ENCODE peak calls at places on chromosomes 3 and 15, in four cellular contexts. One of them, this sample, is unnamed. For H3K36me3, the result is how much of the 10 kb centered on the place peaks cover.

GRCh38 chr3:4829031-4829394 is 150.2 kb upstream of the BHLHE40 start:
- DNase-seq in HCT116: no peak
- DNase-seq in hepatocyte: no peak
- DNase-seq in GM23338: no peak
- DNase-seq in this sample: no peak

GRCh38 chr3:178485756-178486155 is 50.5 kb upstream of the KCNMB2 start:
- DNase-seq in HCT116: no peak
- DNase-seq in hepatocyte: no peak
- DNase-seq in GM23338: no peak
- DNase-seq in this sample: no peak

GRCh38 chr15:41791547-41791937 is 17.3 kb downstream of the MAPKBP1 start:
- DNase-seq in hepatocyte: no peak
- DNase-seq in HCT116: no peak
- DNase-seq in GM23338: no peak
- DNase-seq in this sample: no peak

GRCh38 chr3:52293491-52294319 is 6.1 kb downstream of the GLYCTK start:
- DNase-seq in GM23338: no peak
- DNase-seq in HCT116: no peak
- DNase-seq in hepatocyte: no peak
- DNase-seq in this sample: no peak

GRCh38 chr3:66195347-66195783 is 25.4 kb upstream of the SLC25A26 start:
- DNase-seq in HCT116: peak
- DNase-seq in GM23338: peak
- DNase-seq in hepatocyte: peak
- DNase-seq in this sample: peak

GRCh38 chr15:34754171-34754580 is 622 bp downstream of the GJD2 start:
- DNase-seq in GM23338: peak
- DNase-seq in HCT116: no peak
- DNase-seq in hepatocyte: no peak
- DNase-seq in this sample: peak

GRCh38 chr3:46662771-46663551 is 30.5 kb downstream of the ALS2CL start:
- DNase-seq in GM23338: no peak
- DNase-seq in HCT116: no peak
- DNase-seq in hepatocyte: peak
- DNase-seq in this sample: no peak

GRCh38 chr3:27824312-27825200 is 102.4 kb upstream of the EOMES start:
- DNase-seq in HCT116: no peak
- DNase-seq in GM23338: no peak
- DNase-seq in hepatocyte: no peak
- DNase-seq in this sample: no peak

GRCh38 chr3:142273501-142273900 is 48.1 kb upstream of the GK5 start:
- DNase-seq in HCT116: no peak
- DNase-seq in hepatocyte: no peak
- DNase-seq in GM23338: no peak
- DNase-seq in this sample: peak

GRCh38 chr15:70892002-70892911 is at the start of the genes LRRC49 and THAP10:
- DNase-seq in GM23338: peak
- DNase-seq in HCT116: peak
- DNase-seq in hepatocyte: peak
- DNase-seq in this sample: peak

GRCh38 chr15:43277901-43278300 is 11.2 kb upstream of the TGM5 start:
- DNase-seq in hepatocyte: no peak
- DNase-seq in GM23338: no peak
- DNase-seq in HCT116: no peak
- DNase-seq in this sample: no peak

GRCh38 chr15:88634449-88634848 is 4.4 kb upstream of the ISG20 start:
- DNase-seq in hepatocyte: no peak
- DNase-seq in HCT116: no peak
- DNase-seq in GM23338: no peak
- DNase-seq in this sample: no peak

GRCh38 chr3:132135628-132136333 is 101.0 kb upstream of the CPNE4 start:
- DNase-seq in HCT116: peak
- DNase-seq in hepatocyte: peak
- DNase-seq in GM23338: peak
- DNase-seq in this sample: peak

GRCh38 chr3:192207239-192207638 is 520.1 kb downstream of the FGF12 start:
- DNase-seq in GM23338: no peak
- DNase-seq in HCT116: no peak
- DNase-seq in hepatocyte: no peak
- DNase-seq in this sample: no peak

GRCh38 chr3:16171009-16171408 is 3.5 kb upstream of the GALNT15 start:
- DNase-seq in GM23338: no peak
- DNase-seq in HCT116: no peak
- DNase-seq in hepatocyte: no peak
- DNase-seq in this sample: no peak

GRCh38 chr3:126376464-126376863 is 18.2 kb upstream of the CFAP100 start:
- DNase-seq in hepatocyte: no peak
- DNase-seq in GM23338: no peak
- DNase-seq in HCT116: no peak
- DNase-seq in this sample: no peak
- H3K4me2 ChIP-seq in hepatocyte: no peak
- H3K4me2 ChIP-seq in GM23338: no peak
- H3K4me2 ChIP-seq in HCT116: no peak
- H3K4me2 ChIP-seq in this sample: no peak

DNA sequence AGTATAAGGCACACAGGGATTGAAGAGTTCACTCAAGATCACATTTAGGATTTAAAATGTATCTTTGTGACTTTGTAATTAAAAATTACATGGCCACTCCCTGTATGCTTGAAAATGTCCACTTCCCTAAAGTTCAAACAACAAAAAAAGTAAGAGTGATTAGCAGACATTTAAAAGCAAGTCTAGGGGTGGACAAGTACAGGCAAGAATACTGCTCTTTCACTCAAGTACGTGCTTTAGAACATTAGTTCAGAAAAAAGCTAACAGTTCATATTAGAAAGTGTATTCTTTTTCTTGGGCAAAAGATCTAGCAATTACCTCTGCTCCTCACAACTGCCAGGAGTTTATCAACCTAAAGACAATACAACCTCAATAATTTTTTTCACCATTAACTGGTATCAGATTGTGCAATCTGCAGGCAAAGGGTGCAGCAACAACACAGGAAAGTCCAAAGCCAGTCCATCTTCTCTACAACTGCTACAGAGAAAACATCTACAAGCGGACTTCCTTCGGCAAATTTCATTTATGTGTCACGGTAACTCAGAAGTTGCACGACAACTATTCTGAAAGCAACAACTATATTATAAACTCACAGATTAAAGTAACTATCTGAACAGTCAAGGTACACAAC is 18.1 kb downstream of the CHSY1 start:
- DNase-seq in GM23338: no peak
- DNase-seq in hepatocyte: no peak
- DNase-seq in HCT116: no peak
- DNase-seq in this sample: no peak
- H3K36me3 ChIP-seq in GM23338: under half
- H3K36me3 ChIP-seq in hepatocyte: under half
- H3K36me3 ChIP-seq in HCT116: under half
- H3K36me3 ChIP-seq in this sample: under half

GRCh38 chr15:96132126-96132525 is 198.4 kb upstream of the NR2F2 start:
- DNase-seq in HCT116: no peak
- DNase-seq in hepatocyte: no peak
- DNase-seq in GM23338: no peak
- DNase-seq in this sample: no peak

GRCh38 chr15:96135166-96136093 is 195.1 kb upstream of the NR2F2 start:
- DNase-seq in HCT116: no peak
- DNase-seq in hepatocyte: no peak
- DNase-seq in GM23338: no peak
- DNase-seq in this sample: no peak

GRCh38 chr15:96125681-96126080 is 204.8 kb upstream of the NR2F2 start:
- DNase-seq in HCT116: no peak
- DNase-seq in hepatocyte: no peak
- DNase-seq in GM23338: no peak
- DNase-seq in this sample: no peak

GRCh38 chr15:96126859-96127258 is 203.6 kb upstream of the NR2F2 start:
- DNase-seq in HCT116: no peak
- DNase-seq in hepatocyte: no peak
- DNase-seq in GM23338: peak
- DNase-seq in this sample: no peak

GRCh38 chr15:96130734-96131133 is 199.8 kb upstream of the NR2F2 start:
- DNase-seq in GM23338: no peak
- DNase-seq in HCT116: no peak
- DNase-seq in hepatocyte: no peak
- DNase-seq in this sample: no peak
- H3K4me2 ChIP-seq in GM23338: no peak
- H3K4me2 ChIP-seq in HCT116: no peak
- H3K4me2 ChIP-seq in hepatocyte: no peak
- H3K4me2 ChIP-seq in this sample: no peak

GRCh38 chr3:73004316-73004715 is 7.7 kb downstream of the PPP4R2 start:
- DNase-seq in HCT116: no peak
- DNase-seq in GM23338: no peak
- DNase-seq in hepatocyte: no peak
- DNase-seq in this sample: no peak
- H3K36me3 ChIP-seq in HCT116: under half
- H3K36me3 ChIP-seq in GM23338: under half
- H3K36me3 ChIP-seq in hepatocyte: under half
- H3K36me3 ChIP-seq in this sample: under half